ENCODE peak calls at places on chromosomes 12 and 14, in eight cellular contexts. I, P, O, K, W, U, M and S are unnamed samples.
A peak's percentile ranks its signal among the peaks of the same experiment; 100 is the strongest.

GRCh38 chr12:56387152-56387551 is 24.5 kb upstream of the APOF start:
- DNase-seq in I (peak; percentile 6), P (no peak), O (peak; percentile 38), K (peak; percentile 28), W (no peak), U (no peak), M (no peak), S (peak; percentile 61)

GRCh38 chr12:79006306-79006705 is 141.7 kb downstream of the SYT1 start:
- DNase-seq in I (peak; percentile 52), P (no peak), O (peak; percentile 23), K (peak; percentile 26), W (no peak), U (peak; percentile 52), M (no peak), S (peak; percentile 39)

GRCh38 chr12:105882404-105882803 is 256.4 kb downstream of the NUAK1 start:
- DNase-seq in I (peak; percentile 54), P (no peak), O (peak; percentile 81), K (no peak), W (no peak), U (no peak), M (no peak), S (peak; percentile 89)

GRCh38 chr14:103679351-103679750 is 35.9 kb downstream of the XRCC3 start:
- DNase-seq in I (peak; percentile 10), P (no peak), O (peak; percentile 50), K (peak; percentile 31), W (peak; percentile 50), U (peak; percentile 23), M (no peak), S (no peak)

GRCh38 chr12:116525418-116526001 is 33.7 kb upstream of the MAP1LC3B2 start:
- DNase-seq in I (peak; percentile 94), P (peak; percentile 92), O (peak; percentile 96), K (peak; percentile 92), W (no peak), U (peak; percentile 97), M (no peak), S (peak; percentile 92)

GRCh38 chr12:21764950-21765349 is 9.6 kb downstream of the KCNJ8 start:
- DNase-seq in I (no peak), P (no peak), O (no peak), K (no peak), W (no peak), U (no peak), M (no peak), S (no peak)

GRCh38 chr12:29907486-29907885 is 123.7 kb upstream of the TMTC1 start:
- DNase-seq in I (peak; percentile 29), P (no peak), O (no peak), K (peak; percentile 15), W (no peak), U (peak; percentile 28), M (no peak), S (no peak)

GRCh38 chr12:22105542-22105941 is 59.5 kb downstream of the CMAS start:
- DNase-seq in I (no peak), P (no peak), O (no peak), K (peak; percentile 28), W (no peak), U (no peak), M (no peak), S (no peak)

GRCh38 chr12:109888179-109889020 is 8.1 kb upstream of the GLTP start:
- DNase-seq in I (peak; percentile 93), P (no peak), O (peak; percentile 98), K (peak; percentile 91), W (no peak), U (peak; percentile 90), M (no peak), S (peak; percentile 84)

GRCh38 chr14:41718477-41719166 is 111.9 kb downstream of the LRFN5 start:
- DNase-seq in I (no peak), P (no peak), O (no peak), K (no peak), W (no peak), U (peak; percentile 53), M (no peak), S (no peak)

GRCh38 chr14:61563162-61563511 is 132.2 kb upstream of the HIF1A start:
- DNase-seq in I (no peak), P (no peak), O (no peak), K (no peak), W (no peak), U (no peak), M (no peak), S (no peak)

GRCh38 chr12:44253338-44253856 is 417.5 kb downstream of the TMEM117 start:
- DNase-seq in I (no peak), P (no peak), O (no peak), K (no peak), W (no peak), U (no peak), M (no peak), S (no peak)

GRCh38 chr12:120939523-120939922 is 35.4 kb upstream of the SPPL3 start:
- DNase-seq in I (no peak), P (no peak), O (no peak), K (no peak), W (no peak), U (no peak), M (no peak), S (no peak)

GRCh38 chr12:57983150-57983857 is 41.9 kb downstream of the ATP23 start:
- DNase-seq in I (peak; percentile 24), P (no peak), O (peak; percentile 75), K (peak; percentile 79), W (no peak), U (peak; percentile 73), M (peak; percentile 50), S (peak; percentile 88)

GRCh38 chr14:85131523-85131922 is 398.4 kb upstream of the FLRT2 start:
- DNase-seq in I (no peak), P (no peak), O (no peak), K (no peak), W (peak; percentile 66), U (peak; percentile 28), M (no peak), S (no peak)

GRCh38 chr12:8823565-8824300 is 1.3 kb downstream of the A2ML1 start:
- DNase-seq in I (peak; percentile 16), P (no peak), O (peak; percentile 41), K (peak; percentile 19), W (peak; percentile 92), U (no peak), M (peak; percentile 58), S (peak; percentile 57)

GRCh38 chr14:105146976-105147700 is 21.4 kb downstream of the JAG2 start:
- DNase-seq in I (no peak), P (peak; percentile 56), O (no peak), K (no peak), W (peak; percentile 17), U (no peak), M (no peak), S (no peak)

GRCh38 chr12:86698581-86698980 is 442.4 kb upstream of the MGAT4C start:
- DNase-seq in I (peak; percentile 60), P (no peak), O (peak; percentile 70), K (peak; percentile 84), W (no peak), U (no peak), M (no peak), S (peak; percentile 84)

GRCh38 chr12:104134882-104135281 is 3.1 kb downstream of the NFYB start:
- DNase-seq in I (no peak), P (no peak), O (no peak), K (no peak), W (no peak), U (no peak), M (no peak), S (no peak)

GRCh38 chr12:8914716-8915526 is 612 bp downstream of the PHC1 start:
- DNase-seq in I (peak; percentile 50), P (peak; percentile 87), O (peak; percentile 67), K (peak; percentile 26), W (peak; percentile 83), U (peak; percentile 37), M (peak; percentile 44), S (peak; percentile 56)

GRCh38 chr14:28303248-28303647 is 463.3 kb upstream of the FOXG1 start:
- DNase-seq in I (peak; percentile 46), P (no peak), O (no peak), K (peak; percentile 2), W (no peak), U (peak; percentile 91), M (no peak), S (peak; percentile 7)

GRCh38 chr12:12138203-12139154 is 67.7 kb downstream of the BCL2L14 start:
- DNase-seq in I (no peak), P (no peak), O (no peak), K (no peak), W (no peak), U (no peak), M (no peak), S (no peak)

GRCh38 chr12:57521475-57522018 is 1.1 kb upstream of the MBD6 start:
- DNase-seq in I (peak; percentile 47), P (peak; percentile 84), O (peak; percentile 56), K (peak; percentile 58), W (peak; percentile 82), U (no peak), M (peak; percentile 57), S (no peak)

GRCh38 chr12:88805286-88805685 is 225.0 kb upstream of the KITLG start:
- DNase-seq in I (no peak), P (no peak), O (peak; percentile 90), K (peak; percentile 59), W (no peak), U (no peak), M (no peak), S (no peak)

GRCh38 chr14:86221755-86222154 is 691.8 kb downstream of the FLRT2 start:
- DNase-seq in I (no peak), P (no peak), O (no peak), K (peak; percentile 18), W (no peak), U (no peak), M (no peak), S (peak; percentile 25)

GRCh38 chr14:80110721-80111120 is 100.6 kb downstream of the DIO2 start:
- DNase-seq in I (no peak), P (no peak), O (no peak), K (no peak), W (no peak), U (no peak), M (no peak), S (no peak)

GRCh38 chr14:75274899-75275569 is 3.6 kb upstream of the FOS start:
- DNase-seq in I (no peak), P (no peak), O (no peak), K (peak; percentile 97), W (no peak), U (no peak), M (no peak), S (no peak)

GRCh38 chr12:92464911-92465310 is 237.9 kb upstream of the PLEKHG7 start:
- DNase-seq in I (no peak), P (no peak), O (no peak), K (no peak), W (no peak), U (no peak), M (no peak), S (no peak)
- H3K4me1 ChIP-seq in I (peaks cover 11% of the 10 kb centered on the region), P (no peaks in the 10 kb centered on the region), O (peaks cover 3% of the 10 kb centered on the region), K (no peaks in the 10 kb centered on the region), W (peaks cover 14% of the 10 kb centered on the region), U (peaks cover 3% of the 10 kb centered on the region), M (peaks cover 15% of the 10 kb centered on the region), S (no peaks in the 10 kb centered on the region)

GRCh38 chr12:2344476-2344875 is 291.7 kb downstream of the CACNA1C start:
- DNase-seq in I (no peak), P (no peak), O (no peak), K (no peak), W (no peak), U (no peak), M (no peak), S (no peak)
- H3K9ac ChIP-seq in I (no peak overlapping the region), P (no peak overlapping the region), O (no peak overlapping the region), K (no peak overlapping the region), W (no peak overlapping the region), U (no peak overlapping the region), M (no peak overlapping the region), S (peak overlapping the region; percentile 29)

GRCh38 chr14:29822430-29822709 is 105.3 kb downstream of the PRKD1 start:
- DNase-seq in I (no peak), P (no peak), O (no peak), K (peak; percentile 24), W (no peak), U (no peak), M (no peak), S (peak; percentile 60)
- H3K9me3 ChIP-seq in I (no peaks in the 10 kb centered on the region), P (no peaks in the 10 kb centered on the region), O (no peaks in the 10 kb centered on the region), K (no peaks in the 10 kb centered on the region), W (no peaks in the 10 kb centered on the region), U (no peaks in the 10 kb centered on the region), M (no peaks in the 10 kb centered on the region), S (no peaks in the 10 kb centered on the region)

GRCh38 chr14:96082420-96083300 is 43.5 kb downstream of the C14orf132 start:
- DNase-seq in I (no peak), P (no peak), O (no peak), K (peak; percentile 39), W (no peak), U (no peak), M (no peak), S (no peak)
- H3K4me1 ChIP-seq in I (peaks cover 34% of the 10 kb centered on the region), P (peaks cover 3% of the 10 kb centered on the region), O (peaks cover 18% of the 10 kb centered on the region), K (no peaks in the 10 kb centered on the region), W (no peaks in the 10 kb centered on the region), U (peaks cover 28% of the 10 kb centered on the region), M (no peaks in the 10 kb centered on the region), S (no peaks in the 10 kb centered on the region)